ENCODE peak calls at places on chromosomes 7 and 10, in six cellular contexts. L, B, S, R, Q and E are unnamed samples.

GRCh38 chr10:72822342-72822986 is 71.1 kb upstream of the OIT3 start:
- DNase-seq in Q (no peak), S (no peak), R (no peak), L (no peak), B (no peak), E (no peak)

GRCh38 chr10:94192333-94192732 is 170.4 kb downstream of the NOC3L start:
- DNase-seq in S (no peak), R (no peak), B (no peak), Q (no peak), L (no peak), E (no peak)

GRCh38 chr7:103143865-103144264 is 5.0 kb downstream of the NAPEPLD start:
- DNase-seq in B (no peak), L (no peak), S (no peak), Q (no peak), R (no peak), E (peak; percentile 53)

GRCh38 chr7:2974093-2974819 is 69.4 kb downstream of the CARD11 start:
- DNase-seq in L (peak; percentile 49), B (no peak), Q (no peak), R (peak; percentile 24), S (peak; percentile 10), E (no peak)

GRCh38 chr10:118332948-118333710 is 9.0 kb downstream of the FAM204A start:
- DNase-seq in L (no peak), S (no peak), B (no peak), Q (no peak), R (no peak), E (no peak)

GRCh38 chr10:127578628-127579305 is 29.7 kb downstream of the NPS start:
- DNase-seq in S (no peak), L (no peak), Q (no peak), R (no peak), B (no peak), E (no peak)

GRCh38 chr7:46444266-46444665 is 523.2 kb upstream of the IGFBP3 start:
- DNase-seq in R (no peak), Q (no peak), B (no peak), L (no peak), S (no peak), E (no peak)

GRCh38 chr10:63711361-63711760 is 190.2 kb downstream of the REEP3 start:
- DNase-seq in R (no peak), S (no peak), L (no peak), Q (peak; percentile 72), B (no peak), E (no peak)

GRCh38 chr7:92851732-92852131 is 15.4 kb upstream of the CDK6 start:
- DNase-seq in L (no peak), Q (no peak), R (no peak), B (no peak), S (no peak), E (no peak)

GRCh38 chr7:94511763-94512162 is 2.2 kb downstream of the CASD1 start:
- DNase-seq in L (no peak), R (no peak), S (no peak), Q (no peak), B (no peak), E (no peak)

GRCh38 chr10:110212119-110213006 is 5.0 kb downstream of the MXI1 start:
- DNase-seq in Q (peak; percentile 40), S (no peak), R (peak; percentile 74), L (peak; percentile 87), B (no peak), E (peak; percentile 80)

GRCh38 chr7:19749658-19750057 is 23.8 kb downstream of the TMEM196 start:
- DNase-seq in Q (no peak), R (no peak), S (no peak), L (no peak), B (no peak), E (no peak)

GRCh38 chr7:19106308-19107141 is 10.9 kb downstream of the TWIST1 start:
- DNase-seq in L (peak; percentile 54), Q (no peak), R (no peak), S (no peak), B (no peak), E (no peak)

GRCh38 chr7:17758008-17758407 is 182.3 kb downstream of the SNX13 start:
- DNase-seq in L (no peak), R (no peak), S (no peak), B (no peak), Q (no peak), E (no peak)

GRCh38 chr10:78714225-78714624 is 354.5 kb upstream of the ZMIZ1 start:
- DNase-seq in L (no peak), S (no peak), B (no peak), R (no peak), Q (no peak), E (no peak)

GRCh38 chr7:156061689-156062255 is 249.5 kb upstream of the SHH start:
- DNase-seq in R (no peak), B (no peak), S (no peak), Q (no peak), L (no peak), E (no peak)

GRCh38 chr7:141366098-141366621 is 185.1 kb upstream of the AGK start:
- DNase-seq in S (no peak), L (no peak), Q (no peak), B (no peak), R (no peak), E (no peak)

GRCh38 chr10:126321455-126321854 is 66.8 kb downstream of the ADAM12 start:
- DNase-seq in L (no peak), R (no peak), S (no peak), Q (no peak), B (no peak), E (no peak)

GRCh38 chr10:24723788-24724380 is at the start of gene ARHGAP21:
- DNase-seq in Q (peak; percentile 71), B (no peak), L (peak; percentile 89), R (peak; percentile 87), S (peak; percentile 64), E (peak; percentile 76)

GRCh38 chr7:1779445-1779844 is 109.4 kb downstream of the ELFN1 start:
- DNase-seq in B (no peak), Q (peak; percentile 20), L (no peak), S (no peak), R (no peak), E (no peak)

GRCh38 chr7:144676492-144676891 is 159.4 kb downstream of the TPK1 start:
- DNase-seq in S (no peak), Q (no peak), R (no peak), B (no peak), L (no peak), E (no peak)

GRCh38 chr10:34859170-34859569 is 44.1 kb upstream of the PARD3 start:
- DNase-seq in R (no peak), S (no peak), Q (no peak), L (no peak), B (no peak), E (no peak)

GRCh38 chr10:116287906-116288501 is 15.0 kb upstream of the GFRA1 start:
- DNase-seq in L (no peak), Q (no peak), R (no peak), S (no peak), B (peak; percentile 13), E (peak; percentile 22)

GRCh38 chr10:83585686-83586085 is 553.6 kb upstream of the GHITM start:
- DNase-seq in L (no peak), S (no peak), Q (no peak), B (no peak), R (no peak), E (no peak)
- H3K27ac ChIP-seq in L (no peak overlapping the region), S (no peak overlapping the region), Q (no peak overlapping the region), B (no peak overlapping the region), R (no peak overlapping the region), E (no peak overlapping the region)

GRCh38 chr7:151206914-151207313 is 3.4 kb downstream of the H2BK1 start:
- DNase-seq in R (no peak), L (peak; percentile 4), S (no peak), Q (no peak), B (no peak), E (no peak)
- TF ChIP-seq POLR2AphosphoS5 in R (no peak), L (no peak), S (no peak), Q (no peak), B (no peak), E (no peak)

DNA sequence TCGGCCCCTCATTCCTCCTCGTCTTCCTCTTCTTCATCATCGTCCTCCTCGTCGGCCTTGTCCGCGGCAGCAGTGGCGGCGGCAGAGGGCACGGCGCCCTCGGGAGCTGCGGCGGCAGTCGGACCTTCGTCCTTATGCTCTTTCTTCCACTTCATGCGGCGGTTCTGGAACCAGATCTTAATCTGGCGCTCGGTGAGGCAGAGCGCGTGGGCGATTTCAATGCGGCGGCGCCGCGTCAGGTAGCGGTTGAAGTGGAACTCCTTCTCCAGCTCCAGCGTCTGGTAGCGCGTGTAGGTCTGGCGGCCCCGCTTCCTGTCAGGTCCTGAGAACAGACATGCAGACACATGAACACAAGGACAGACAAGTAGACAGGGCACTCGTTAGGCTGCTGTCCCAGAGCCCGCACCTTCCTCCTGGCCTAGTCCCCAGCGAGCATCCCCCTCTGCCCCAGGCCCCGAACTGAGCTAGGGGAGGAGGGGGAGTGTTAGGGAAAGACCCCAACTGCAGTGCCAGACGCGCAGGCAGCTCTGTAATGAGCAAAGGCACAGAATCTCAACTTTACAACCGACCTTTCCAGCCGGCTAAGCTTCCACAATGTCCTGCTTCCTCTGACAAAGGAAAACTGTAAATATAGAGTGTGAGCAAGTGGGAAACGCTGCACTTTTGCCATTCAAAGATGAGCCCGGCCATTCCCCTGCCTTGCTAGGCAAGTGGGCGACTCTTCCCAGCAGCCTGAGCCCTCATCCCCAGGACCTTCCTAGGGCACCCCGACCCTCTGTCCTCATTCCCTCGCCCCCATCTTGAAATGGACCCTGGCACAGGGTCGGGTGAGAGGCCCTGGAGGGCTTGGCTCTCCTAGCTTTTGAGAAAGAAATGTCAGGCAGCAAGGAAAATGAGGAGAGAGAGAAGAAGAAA is 1.3 kb downstream of the HOXA7 start:
- DNase-seq in B (no peak), S (peak; percentile 51), Q (peak; percentile 24), L (peak; percentile 74), R (peak; percentile 68), E (peak; percentile 53)
- H3K4me1 ChIP-seq in B (peaks cover 3% of the 10 kb centered on the region), S (peaks cover 5% of the 10 kb centered on the region), Q (peaks cover 72% of the 10 kb centered on the region), L (peaks cover 61% of the 10 kb centered on the region), R (peaks cover 29% of the 10 kb centered on the region), E (peaks cover 21% of the 10 kb centered on the region)

GRCh38 chr7:68730871-68731403 is 867.3 kb upstream of the AUTS2 start:
- DNase-seq in R (no peak), Q (peak; percentile 82), S (peak; percentile 63), L (no peak), B (no peak), E (no peak)
- H3K27ac ChIP-seq in R (no peak overlapping the region), Q (no peak overlapping the region), S (no peak overlapping the region), L (no peak overlapping the region), B (no peak overlapping the region), E (no peak overlapping the region)

GRCh38 chr10:44974082-44974627 is 4.5 kb downstream of the DEPP1 start:
- DNase-seq in R (peak; percentile 64), S (no peak), L (peak; percentile 78), Q (no peak), B (no peak), E (no peak)
- TF ChIP-seq POLR2AphosphoS5 in R (no peak), S (peak; percentile 58), L (no peak), Q (no peak), B (no peak), E (no peak)

DNA sequence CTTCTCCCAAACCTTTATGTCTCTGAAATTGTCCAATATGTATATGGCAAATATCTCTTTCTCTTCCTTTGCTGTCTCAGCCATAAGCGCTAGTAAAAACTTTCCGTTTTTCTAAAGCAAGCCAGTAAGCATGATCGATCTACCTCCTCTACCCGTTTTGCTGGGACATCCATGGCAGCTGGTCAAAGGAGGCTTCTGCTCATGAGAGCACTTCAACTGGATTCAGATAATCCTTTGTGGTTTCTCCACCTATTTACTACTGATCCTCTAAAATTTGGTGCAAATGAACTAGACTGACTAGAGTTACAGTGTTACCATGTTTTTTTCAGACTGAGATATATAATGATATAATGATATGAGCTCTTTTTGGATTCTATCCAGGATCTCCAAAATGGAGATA is 42.7 kb downstream of the GBF1 start:
- DNase-seq in Q (no peak), R (no peak), L (no peak), B (no peak), S (no peak), E (no peak)
- H3K4me1 ChIP-seq in Q (peaks cover 22% of the 10 kb centered on the region), R (peaks cover 7% of the 10 kb centered on the region), L (peaks cover 7% of the 10 kb centered on the region), B (no peaks in the 10 kb centered on the region), S (no peaks in the 10 kb centered on the region), E (peaks cover 16% of the 10 kb centered on the region)